ENCODE peak calls at places on chromosome 1, in eight cellular contexts. G, A, Q, L, X, K, I and N are unnamed samples.

GRCh38 chr1:174999216-174999925 is 376 bp upstream of the CACYBP start:
- DNase-seq in X (peak), K (peak), I (peak), L (peak), A (peak), Q (peak), G (peak), N (peak)

GRCh38 chr1:12150456-12151200 is 16.2 kb upstream of the TNFRSF1B start:
- DNase-seq in L (no peak), X (no peak), I (no peak), A (no peak), K (peak), G (no peak), Q (no peak), N (no peak)

GRCh38 chr1:95230256-95230655 is 3.8 kb upstream of the RWDD3 start:
- DNase-seq in L (no peak), A (no peak), Q (no peak), G (no peak), I (no peak), K (no peak), X (no peak), N (no peak)

GRCh38 chr1:67791686-67792475 is 41.4 kb downstream of the GNG12 start:
- DNase-seq in X (peak), K (no peak), I (peak), G (no peak), Q (no peak), L (no peak), A (no peak), N (peak)

GRCh38 chr1:224433671-224434446 is 738 bp downstream of the WDR26 start:
- DNase-seq in L (peak), K (no peak), Q (peak), G (peak), X (peak), A (no peak), I (no peak), N (no peak)

GRCh38 chr1:32892368-32893197 is 6.3 kb downstream of the HPCA start:
- DNase-seq in K (no peak), G (peak), A (peak), L (peak), X (peak), Q (no peak), I (no peak), N (no peak)

GRCh38 chr1:244496186-244496585 is 35.1 kb downstream of the CATSPERE start:
- DNase-seq in G (no peak), I (no peak), A (no peak), Q (no peak), X (no peak), K (no peak), L (no peak), N (no peak)

GRCh38 chr1:17046043-17046657 is 7.7 kb downstream of the SDHB start:
- DNase-seq in X (peak), L (no peak), K (peak), G (no peak), A (no peak), Q (no peak), I (peak), N (peak)

GRCh38 chr1:110337704-110338199 is 1.4 kb upstream of the RBM15 start:
- DNase-seq in G (peak), A (peak), L (peak), Q (no peak), X (no peak), I (peak), K (peak), N (no peak)

GRCh38 chr1:19765623-19766022 is 34.1 kb downstream of the TMCO4 start:
- DNase-seq in I (peak), A (no peak), Q (no peak), L (peak), X (peak), K (no peak), G (no peak), N (peak)

GRCh38 chr1:224259986-224260385 is 70.0 kb downstream of the NVL start:
- DNase-seq in Q (no peak), A (no peak), L (no peak), I (peak), X (peak), K (no peak), G (no peak), N (no peak)

GRCh38 chr1:52691856-52692255 is 6.3 kb downstream of the COA7 start:
- DNase-seq in A (no peak), K (no peak), X (peak), G (no peak), I (no peak), Q (no peak), L (no peak), N (no peak)

GRCh38 chr1:160244209-160244608 is 18.1 kb downstream of the DCAF8 start:
- DNase-seq in K (no peak), L (no peak), X (no peak), Q (no peak), G (no peak), A (no peak), I (no peak), N (no peak)

GRCh38 chr1:41496080-41497055 is 11.9 kb upstream of the EDN2 start:
- DNase-seq in G (no peak), I (peak), L (peak), K (no peak), Q (no peak), X (peak), A (peak), N (no peak)

GRCh38 chr1:94044290-94044790 is 76.6 kb downstream of the ABCA4 start:
- DNase-seq in A (no peak), X (no peak), K (no peak), I (no peak), Q (no peak), L (no peak), G (no peak), N (no peak)

GRCh38 chr1:3440711-3441389 is 13.6 kb upstream of the ARHGEF16 start:
- DNase-seq in K (no peak), L (no peak), I (no peak), Q (no peak), G (no peak), X (no peak), A (no peak), N (no peak)

GRCh38 chr1:231337043-231337471 is 595 bp downstream of the EXOC8 start:
- DNase-seq in Q (no peak), I (no peak), A (no peak), K (no peak), G (no peak), X (peak), L (no peak), N (no peak)

GRCh38 chr1:180301135-180301737 is 71.2 kb downstream of the LHX4 start:
- DNase-seq in X (peak), K (no peak), L (no peak), A (no peak), G (no peak), I (no peak), Q (no peak), N (peak)

GRCh38 chr1:54300395-54300794 is 100.4 kb downstream of the MRPL37 start:
- DNase-seq in G (no peak), I (no peak), Q (no peak), X (no peak), K (no peak), A (no peak), L (no peak), N (no peak)

GRCh38 chr1:212745303-212745702 is 45.7 kb upstream of the BATF3 start:
- DNase-seq in I (no peak), A (no peak), X (no peak), L (no peak), Q (no peak), G (no peak), K (no peak), N (no peak)